ENCODE peak calls at places on chromosomes 7 and 10, in five cellular contexts. One of them, this sample, is unnamed.
A peak's percentile ranks its signal among the peaks of the same experiment; 100 is the strongest.

GRCh38 chr7:102291056-102291915 is 4.6 kb downstream of the SH2B2 start:
- DNase-seq in right atrium auricular region: no peak
- DNase-seq in mucosa of descending colon: no peak
- DNase-seq in mammary epithelial cell: peak; percentile 21
- DNase-seq in A673: no peak
- DNase-seq in this sample: no peak

GRCh38 chr10:88980247-88980646 is 10.4 kb upstream of the FAS start:
- DNase-seq in right atrium auricular region: no peak
- DNase-seq in mucosa of descending colon: no peak
- DNase-seq in mammary epithelial cell: no peak
- DNase-seq in A673: no peak
- DNase-seq in this sample: no peak

GRCh38 chr10:46309511-46310142 is 22.8 kb downstream of the ANTXRL start:
- DNase-seq in right atrium auricular region: no peak
- DNase-seq in mucosa of descending colon: no peak
- DNase-seq in mammary epithelial cell: no peak
- DNase-seq in A673: no peak
- DNase-seq in this sample: no peak

GRCh38 chr7:20200361-20200760 is 16.8 kb downstream of the MACC1 start:
- DNase-seq in right atrium auricular region: no peak
- DNase-seq in mucosa of descending colon: no peak
- DNase-seq in mammary epithelial cell: no peak
- DNase-seq in A673: no peak
- DNase-seq in this sample: no peak

GRCh38 chr7:44287488-44288380 is 37.7 kb downstream of the CAMK2B start:
- DNase-seq in right atrium auricular region: peak; percentile 49
- DNase-seq in mucosa of descending colon: no peak
- DNase-seq in mammary epithelial cell: no peak
- DNase-seq in A673: no peak
- DNase-seq in this sample: peak; percentile 1

GRCh38 chr10:121572857-121573540 is 25.2 kb downstream of the FGFR2 start:
- DNase-seq in right atrium auricular region: no peak
- DNase-seq in mucosa of descending colon: peak; percentile 59
- DNase-seq in mammary epithelial cell: no peak
- DNase-seq in A673: no peak
- DNase-seq in this sample: no peak

GRCh38 chr10:112792487-112793196 is 157.4 kb upstream of the TCF7L2 start:
- DNase-seq in right atrium auricular region: peak; percentile 86
- DNase-seq in mucosa of descending colon: peak; percentile 60
- DNase-seq in mammary epithelial cell: no peak
- DNase-seq in A673: peak; percentile 57
- DNase-seq in this sample: peak; percentile 51

GRCh38 chr10:78342787-78343186 is 309.1 kb downstream of the RPS24 start:
- DNase-seq in right atrium auricular region: no peak
- DNase-seq in mucosa of descending colon: no peak
- DNase-seq in mammary epithelial cell: no peak
- DNase-seq in A673: no peak
- DNase-seq in this sample: no peak

GRCh38 chr10:61477469-61477868 is 24.3 kb upstream of the TMEM26 start:
- DNase-seq in right atrium auricular region: no peak
- DNase-seq in mucosa of descending colon: no peak
- DNase-seq in mammary epithelial cell: no peak
- DNase-seq in A673: no peak
- DNase-seq in this sample: no peak

GRCh38 chr10:42149027-42149700 is 489.2 kb downstream of the ZNF33B start:
- DNase-seq in right atrium auricular region: no peak
- DNase-seq in mucosa of descending colon: no peak
- DNase-seq in mammary epithelial cell: no peak
- DNase-seq in A673: no peak
- DNase-seq in this sample: no peak

GRCh38 chr7:1922071-1922869 is 252.2 kb downstream of the ELFN1 start:
- DNase-seq in right atrium auricular region: no peak
- DNase-seq in mucosa of descending colon: no peak
- DNase-seq in mammary epithelial cell: no peak
- DNase-seq in A673: no peak
- DNase-seq in this sample: no peak

GRCh38 chr10:106565546-106565945 is 599.0 kb downstream of the SORCS1 start:
- DNase-seq in right atrium auricular region: no peak
- DNase-seq in mucosa of descending colon: no peak
- DNase-seq in mammary epithelial cell: peak; percentile 70
- DNase-seq in A673: no peak
- DNase-seq in this sample: no peak

GRCh38 chr10:13062813-13063212 is 37.1 kb upstream of the OPTN start:
- DNase-seq in right atrium auricular region: no peak
- DNase-seq in mucosa of descending colon: no peak
- DNase-seq in mammary epithelial cell: no peak
- DNase-seq in A673: no peak
- DNase-seq in this sample: no peak

GRCh38 chr7:64113981-64114380 is 68.7 kb downstream of the ZNF727 start:
- DNase-seq in right atrium auricular region: no peak
- DNase-seq in mucosa of descending colon: no peak
- DNase-seq in mammary epithelial cell: no peak
- DNase-seq in A673: no peak
- DNase-seq in this sample: no peak
- H3K9me3 ChIP-seq in right atrium auricular region: peaks cover 6% of the 10 kb centered on the region
- H3K9me3 ChIP-seq in mucosa of descending colon: peaks cover 53% of the 10 kb centered on the region
- H3K9me3 ChIP-seq in mammary epithelial cell: peaks cover 21% of the 10 kb centered on the region
- H3K9me3 ChIP-seq in A673: peaks cover 10% of the 10 kb centered on the region
- H3K9me3 ChIP-seq in this sample: no peaks in the 10 kb centered on the region

GRCh38 chr10:488933-489215 is 200.6 kb downstream of the DIP2C start:
- DNase-seq in right atrium auricular region: no peak
- DNase-seq in mucosa of descending colon: no peak
- DNase-seq in mammary epithelial cell: no peak
- DNase-seq in A673: no peak
- DNase-seq in this sample: no peak

GRCh38 chr10:490891-491571 is 198.4 kb downstream of the DIP2C start:
- DNase-seq in right atrium auricular region: peak; percentile 76
- DNase-seq in mucosa of descending colon: no peak
- DNase-seq in mammary epithelial cell: no peak
- DNase-seq in A673: no peak
- DNase-seq in this sample: no peak

GRCh38 chr10:489335-489734 is 200.1 kb downstream of the DIP2C start:
- DNase-seq in right atrium auricular region: no peak
- DNase-seq in mucosa of descending colon: no peak
- DNase-seq in mammary epithelial cell: no peak
- DNase-seq in A673: no peak
- DNase-seq in this sample: no peak

GRCh38 chr10:491667-492424 is 197.6 kb downstream of the DIP2C start:
- DNase-seq in right atrium auricular region: no peak
- DNase-seq in mucosa of descending colon: no peak
- DNase-seq in mammary epithelial cell: no peak
- DNase-seq in A673: no peak
- DNase-seq in this sample: no peak

DNA sequence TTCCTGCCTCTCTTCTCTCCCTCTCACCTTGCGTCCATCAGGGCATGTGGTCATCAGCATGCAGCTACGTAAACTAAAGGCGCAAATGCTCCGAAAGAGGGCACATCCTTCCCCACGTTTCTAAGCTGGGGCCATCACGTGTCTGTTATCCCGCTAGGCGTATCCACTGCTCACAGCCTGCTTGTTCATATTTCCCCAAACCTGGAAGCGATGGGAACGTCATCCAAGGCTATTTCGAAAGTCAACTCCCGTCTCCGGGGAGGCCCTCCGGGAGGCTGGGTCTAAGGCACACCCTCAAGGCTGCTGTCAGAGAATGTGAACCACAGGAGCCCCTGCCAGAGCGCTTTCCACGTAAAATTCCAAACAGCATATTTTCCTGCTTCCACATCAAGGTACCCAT is 199.2 kb downstream of the DIP2C start:
- DNase-seq in right atrium auricular region: peak; percentile 82
- DNase-seq in mucosa of descending colon: no peak
- DNase-seq in mammary epithelial cell: no peak
- DNase-seq in A673: no peak
- DNase-seq in this sample: no peak
- H3K4me1 ChIP-seq in right atrium auricular region: peaks cover 52% of the 10 kb centered on the region
- H3K4me1 ChIP-seq in mucosa of descending colon: no peaks in the 10 kb centered on the region
- H3K4me1 ChIP-seq in mammary epithelial cell: no peaks in the 10 kb centered on the region
- H3K4me1 ChIP-seq in A673: peaks cover 7% of the 10 kb centered on the region
- H3K4me1 ChIP-seq in this sample: no peaks in the 10 kb centered on the region

GRCh38 chr7:158082761-158083160 is 504.9 kb downstream of the PTPRN2 start:
- DNase-seq in right atrium auricular region: no peak
- DNase-seq in mucosa of descending colon: no peak
- DNase-seq in mammary epithelial cell: no peak
- DNase-seq in A673: no peak
- DNase-seq in this sample: no peak
- H3K9me3 ChIP-seq in right atrium auricular region: no peaks in the 10 kb centered on the region
- H3K9me3 ChIP-seq in mucosa of descending colon: no peaks in the 10 kb centered on the region
- H3K9me3 ChIP-seq in mammary epithelial cell: peaks cover 41% of the 10 kb centered on the region
- H3K9me3 ChIP-seq in A673: peaks cover 18% of the 10 kb centered on the region
- H3K9me3 ChIP-seq in this sample: no peaks in the 10 kb centered on the region

DNA sequence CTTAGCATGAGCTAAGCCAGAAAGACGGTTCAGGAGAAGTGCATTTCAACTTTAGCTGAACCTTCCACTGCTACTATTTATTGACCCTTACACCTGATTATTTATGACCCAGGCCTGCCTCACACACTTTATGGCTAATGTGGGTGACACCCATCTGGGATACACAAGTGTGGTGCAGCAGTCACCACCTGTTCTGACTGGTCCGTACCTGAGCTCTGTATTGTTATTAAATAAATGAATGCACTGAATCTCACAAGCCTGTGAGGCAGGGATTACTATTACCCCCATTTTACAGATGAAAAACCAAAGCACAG is 1.5 kb downstream of the ANXA11 start:
- DNase-seq in right atrium auricular region: no peak
- DNase-seq in mucosa of descending colon: no peak
- DNase-seq in mammary epithelial cell: peak; percentile 14
- DNase-seq in A673: no peak
- DNase-seq in this sample: no peak
- H3K4me1 ChIP-seq in right atrium auricular region: peaks cover 79% of the 10 kb centered on the region
- H3K4me1 ChIP-seq in mucosa of descending colon: peaks cover 62% of the 10 kb centered on the region
- H3K4me1 ChIP-seq in mammary epithelial cell: peaks cover 40% of the 10 kb centered on the region
- H3K4me1 ChIP-seq in A673: peaks cover 20% of the 10 kb centered on the region
- H3K4me1 ChIP-seq in this sample: peaks cover 4% of the 10 kb centered on the region

GRCh38 chr7:128415217-128415785 is 5.5 kb upstream of the IMPDH1 start:
- DNase-seq in right atrium auricular region: no peak
- DNase-seq in mucosa of descending colon: no peak
- DNase-seq in mammary epithelial cell: no peak
- DNase-seq in A673: no peak
- DNase-seq in this sample: no peak
- H3K9me3 ChIP-seq in right atrium auricular region: no peaks in the 10 kb centered on the region
- H3K9me3 ChIP-seq in mucosa of descending colon: no peaks in the 10 kb centered on the region
- H3K9me3 ChIP-seq in mammary epithelial cell: no peaks in the 10 kb centered on the region
- H3K9me3 ChIP-seq in A673: no peaks in the 10 kb centered on the region
- H3K9me3 ChIP-seq in this sample: no peaks in the 10 kb centered on the region

DNA sequence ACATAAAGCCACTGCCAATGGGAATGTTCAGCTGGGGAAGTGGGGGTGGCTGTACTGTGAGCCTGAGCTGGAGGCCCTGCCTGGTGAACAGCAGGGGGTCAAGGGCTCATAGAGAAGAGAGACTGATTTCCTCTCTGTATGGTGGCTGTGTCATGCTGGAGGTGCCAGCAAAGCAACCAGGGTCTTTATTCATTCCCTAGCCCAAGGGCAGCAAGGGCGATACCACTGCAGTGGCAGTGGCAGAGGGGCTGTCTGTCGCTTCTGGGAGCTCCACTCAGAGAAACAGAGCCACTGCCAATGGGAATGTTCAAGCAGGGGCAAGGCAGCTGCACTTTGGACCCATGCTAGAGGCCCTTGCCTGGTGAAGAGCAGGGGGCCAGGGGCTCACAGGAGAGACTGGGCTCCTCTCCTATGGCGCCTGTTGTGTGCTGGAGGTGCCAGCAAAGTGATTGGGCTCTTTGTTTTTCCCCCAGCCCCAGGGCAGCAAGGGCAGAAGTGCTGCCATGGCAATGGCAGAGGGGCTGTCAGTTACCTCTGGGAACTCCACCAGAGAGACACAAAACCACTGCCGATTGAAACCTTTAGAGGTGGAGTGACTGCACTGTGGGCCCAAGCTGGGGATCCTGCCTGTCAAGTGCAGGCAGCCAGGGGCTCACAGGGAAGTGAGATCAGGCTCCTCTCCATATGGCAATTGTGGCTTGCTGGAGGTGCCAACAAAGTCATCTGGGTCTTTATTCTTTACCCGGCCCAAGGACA is 545.1 kb downstream of the SH2D4B start:
- DNase-seq in right atrium auricular region: no peak
- DNase-seq in mucosa of descending colon: no peak
- DNase-seq in mammary epithelial cell: no peak
- DNase-seq in A673: no peak
- DNase-seq in this sample: no peak
- H3K4me1 ChIP-seq in right atrium auricular region: no peaks in the 10 kb centered on the region
- H3K4me1 ChIP-seq in mucosa of descending colon: no peaks in the 10 kb centered on the region
- H3K4me1 ChIP-seq in mammary epithelial cell: no peaks in the 10 kb centered on the region
- H3K4me1 ChIP-seq in A673: no peaks in the 10 kb centered on the region
- H3K4me1 ChIP-seq in this sample: no peaks in the 10 kb centered on the region

DNA sequence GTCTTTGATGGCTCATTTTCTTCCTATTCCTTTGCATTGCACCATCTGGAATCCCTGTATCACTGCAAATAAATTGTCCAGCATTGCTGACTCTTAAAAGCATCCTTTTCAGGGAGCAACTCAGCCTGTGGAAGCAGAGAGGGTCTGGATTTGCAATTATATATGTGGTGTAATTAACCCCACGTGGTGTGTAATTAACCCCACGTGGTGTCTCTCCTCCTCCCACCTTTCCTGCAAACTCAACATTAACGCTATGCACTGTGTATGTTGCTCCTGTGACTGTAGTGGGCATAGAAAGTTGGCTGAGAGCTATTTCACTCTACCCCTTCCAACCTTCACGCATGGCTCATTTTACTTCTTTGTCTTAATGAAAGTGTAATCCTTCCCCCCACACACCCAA is 689.0 kb upstream of the COBL start:
- DNase-seq in right atrium auricular region: no peak
- DNase-seq in mucosa of descending colon: no peak
- DNase-seq in mammary epithelial cell: no peak
- DNase-seq in A673: no peak
- DNase-seq in this sample: no peak
- H3K9me3 ChIP-seq in right atrium auricular region: no peaks in the 10 kb centered on the region
- H3K9me3 ChIP-seq in mucosa of descending colon: no peaks in the 10 kb centered on the region
- H3K9me3 ChIP-seq in mammary epithelial cell: peaks cover 25% of the 10 kb centered on the region
- H3K9me3 ChIP-seq in A673: peaks cover 42% of the 10 kb centered on the region
- H3K9me3 ChIP-seq in this sample: no peaks in the 10 kb centered on the region

GRCh38 chr7:49775949-49776443 is 2.6 kb downstream of the VWC2 start:
- DNase-seq in right atrium auricular region: no peak
- DNase-seq in mucosa of descending colon: no peak
- DNase-seq in mammary epithelial cell: no peak
- DNase-seq in A673: no peak
- DNase-seq in this sample: no peak

GRCh38 chr7:49781996-49782395 is 8.6 kb downstream of the VWC2 start:
- DNase-seq in right atrium auricular region: no peak
- DNase-seq in mucosa of descending colon: no peak
- DNase-seq in mammary epithelial cell: no peak
- DNase-seq in A673: no peak
- DNase-seq in this sample: no peak

GRCh38 chr7:49776994-49777393 is 3.6 kb downstream of the VWC2 start:
- DNase-seq in right atrium auricular region: no peak
- DNase-seq in mucosa of descending colon: peak; percentile 62
- DNase-seq in mammary epithelial cell: no peak
- DNase-seq in A673: no peak
- DNase-seq in this sample: no peak

GRCh38 chr7:49780953-49781352 is 7.5 kb downstream of the VWC2 start:
- DNase-seq in right atrium auricular region: no peak
- DNase-seq in mucosa of descending colon: no peak
- DNase-seq in mammary epithelial cell: no peak
- DNase-seq in A673: no peak
- DNase-seq in this sample: no peak

GRCh38 chr7:49778731-49779270 is 5.4 kb downstream of the VWC2 start:
- DNase-seq in right atrium auricular region: no peak
- DNase-seq in mucosa of descending colon: no peak
- DNase-seq in mammary epithelial cell: no peak
- DNase-seq in A673: no peak
- DNase-seq in this sample: no peak
- H3K4me1 ChIP-seq in right atrium auricular region: peaks cover 39% of the 10 kb centered on the region
- H3K4me1 ChIP-seq in mucosa of descending colon: peaks cover 20% of the 10 kb centered on the region
- H3K4me1 ChIP-seq in mammary epithelial cell: no peaks in the 10 kb centered on the region
- H3K4me1 ChIP-seq in A673: no peaks in the 10 kb centered on the region
- H3K4me1 ChIP-seq in this sample: no peaks in the 10 kb centered on the region

GRCh38 chr7:105209870-105210269 is 178.9 kb downstream of the SRPK2 start:
- DNase-seq in right atrium auricular region: no peak
- DNase-seq in mucosa of descending colon: no peak
- DNase-seq in mammary epithelial cell: no peak
- DNase-seq in A673: no peak
- DNase-seq in this sample: peak; percentile 60
- H3K9me3 ChIP-seq in right atrium auricular region: no peaks in the 10 kb centered on the region
- H3K9me3 ChIP-seq in mucosa of descending colon: no peaks in the 10 kb centered on the region
- H3K9me3 ChIP-seq in mammary epithelial cell: peaks cover 3% of the 10 kb centered on the region
- H3K9me3 ChIP-seq in A673: no peaks in the 10 kb centered on the region
- H3K9me3 ChIP-seq in this sample: peaks cover 4% of the 10 kb centered on the region

This sample was measured in SJCRH30.